ENCODE peak calls at places on chromosomes 6 and 20, in seven cellular contexts. H, C, L, D, P, S and R are unnamed samples.

GRCh38 chr20:34708621-34709043 is 4.5 kb downstream of the TP53INP2 start:
- DNase-seq in C (no peak), L (no peak), H (no peak), S (peak), P (no peak), D (peak), R (no peak)

GRCh38 chr6:31945507-31946369 is at the start of gene CFB:
- DNase-seq in L (no peak), P (peak), D (no peak), C (peak), H (no peak), S (peak), R (no peak)

GRCh38 chr6:142088858-142089216 is 43.9 kb upstream of the GJE1 start:
- DNase-seq in H (peak), D (no peak), P (no peak), L (peak), C (no peak), S (peak), R (no peak)

GRCh38 chr6:52562915-52563314 is 13.9 kb downstream of the TRAM2 start:
- DNase-seq in S (no peak), D (no peak), P (no peak), H (no peak), C (no peak), L (peak), R (no peak)

GRCh38 chr6:136408205-136408604 is 118.6 kb upstream of the BCLAF1 start:
- DNase-seq in S (no peak), H (no peak), C (peak), L (no peak), D (no peak), P (peak), R (no peak)

GRCh38 chr20:63538204-63539091 is 1.3 kb upstream of the PTK6 start:
- DNase-seq in L (peak), P (no peak), S (no peak), C (peak), H (no peak), D (no peak), R (no peak)

GRCh38 chr20:60138263-60139127 is 180.3 kb downstream of the CDH26 start:
- DNase-seq in P (peak), S (peak), C (no peak), H (no peak), L (peak), D (peak), R (peak)

GRCh38 chr6:7086488-7086887 is 21.3 kb upstream of the RREB1 start:
- DNase-seq in C (no peak), P (no peak), D (peak), H (peak), L (no peak), S (peak), R (no peak)

GRCh38 chr20:59765599-59766177 is 161.3 kb downstream of the PHACTR3 start:
- DNase-seq in D (no peak), C (no peak), H (no peak), P (no peak), S (no peak), L (no peak), R (no peak)

GRCh38 chr20:41086402-41087324 is 50.7 kb upstream of the PLCG1 start:
- DNase-seq in S (no peak), D (no peak), P (no peak), H (no peak), C (no peak), L (peak), R (no peak)

GRCh38 chr6:1624848-1625341 is 15.2 kb downstream of the FOXC1 start:
- DNase-seq in C (no peak), D (no peak), P (no peak), S (peak), L (no peak), H (no peak), R (no peak)

GRCh38 chr6:72218125-72218524 is 331.8 kb downstream of the RIMS1 start:
- DNase-seq in H (no peak), L (no peak), D (no peak), S (no peak), C (peak), P (no peak), R (no peak)

GRCh38 chr6:91509711-91510110 is 922.8 kb upstream of the MAP3K7 start:
- DNase-seq in H (no peak), C (no peak), L (peak), S (no peak), P (no peak), D (no peak), R (no peak)

GRCh38 chr20:4740774-4741431 is 19.2 kb downstream of the PRND start:
- DNase-seq in P (no peak), H (no peak), S (no peak), L (no peak), D (peak), C (no peak), R (peak)

GRCh38 chr20:48238326-48238725 is 453.0 kb upstream of the SULF2 start:
- DNase-seq in L (no peak), H (no peak), C (peak), D (no peak), P (no peak), S (no peak), R (no peak)

GRCh38 chr6:150275489-150275888 is 93.3 kb upstream of the IYD start:
- DNase-seq in P (no peak), C (no peak), D (no peak), L (no peak), S (no peak), H (no peak), R (no peak)

GRCh38 chr6:2920671-2921112 is 17.6 kb upstream of the SERPINB9 start:
- DNase-seq in P (no peak), S (no peak), H (no peak), D (no peak), L (no peak), C (no peak), R (no peak)

GRCh38 chr6:13886949-13887348 is 37.8 kb upstream of the RNF182 start:
- DNase-seq in D (no peak), H (no peak), P (no peak), L (no peak), S (no peak), C (no peak), R (no peak)

GRCh38 chr20:59291740-59292139 is 8.7 kb upstream of the EDN3 start:
- DNase-seq in H (no peak), C (no peak), P (no peak), D (no peak), S (no peak), L (no peak), R (no peak)

GRCh38 chr6:142331075-142331551 is 29.3 kb downstream of the ADGRG6 start:
- DNase-seq in D (peak), L (no peak), S (no peak), P (no peak), H (no peak), C (no peak), R (no peak)

GRCh38 chr6:56840467-56841371 is 114.2 kb upstream of the BEND6 start:
- DNase-seq in L (no peak), H (no peak), P (no peak), S (no peak), C (peak), D (no peak), R (no peak)

GRCh38 chr6:4299476-4299875 is 164.1 kb upstream of the ECI2 start:
- DNase-seq in H (no peak), P (no peak), L (no peak), D (no peak), S (no peak), C (no peak), R (no peak)

GRCh38 chr6:138869343-138869742 is 73.5 kb downstream of the ECT2L start:
- DNase-seq in C (no peak), S (no peak), P (no peak), L (no peak), D (no peak), H (no peak), R (no peak)

GRCh38 chr20:44017905-44018683 is 103.4 kb downstream of the TOX2 start:
- DNase-seq in H (no peak), S (no peak), L (peak), C (peak), P (peak), D (no peak), R (no peak)